ENCODE peak calls at places on chromosomes 3 and 15, in four cellular contexts. U is HepG2, R is GM12878, O is K562. P is an unnamed sample.

GRCh38 chr3:107143206-107143605 is 234.0 kb upstream of the CCDC54 start:
- DNase-seq in U (no peak), R (no peak), O (no peak), P (no peak)

GRCh38 chr3:27553868-27554540 is 69.8 kb upstream of the SLC4A7 start:
- DNase-seq in U (no peak), R (no peak), O (no peak), P (no peak)

GRCh38 chr15:40277472-40277871 is 5.4 kb downstream of the ANKRD63 start:
- DNase-seq in U (no peak), R (no peak), O (no peak), P (no peak)

GRCh38 chr15:82051664-82052063 is 5.8 kb upstream of the MEX3B start:
- DNase-seq in U (no peak), R (no peak), O (peak), P (no peak)

GRCh38 chr3:99945328-99945995 is 127.8 kb downstream of the CMSS1 start:
- DNase-seq in U (no peak), R (no peak), O (no peak), P (no peak)

GRCh38 chr15:64713592-64713991 is 61.8 kb downstream of the RBPMS2 start:
- DNase-seq in U (no peak), R (no peak), O (no peak), P (no peak)

GRCh38 chr3:35638640-35639250 is 580 bp upstream of the ARPP21 start:
- DNase-seq in U (no peak), R (no peak), O (no peak), P (no peak)

GRCh38 chr15:26260517-26261133 is 397.5 kb upstream of the ATP10A start:
- DNase-seq in U (peak), R (no peak), O (peak), P (peak)

GRCh38 chr3:42660898-42661297 is 7.4 kb downstream of the ZBTB47 start:
- DNase-seq in U (peak), R (no peak), O (peak), P (no peak)

GRCh38 chr3:150247456-150247855 is 160.6 kb upstream of the TSC22D2 start:
- DNase-seq in U (no peak), R (no peak), O (no peak), P (no peak)

GRCh38 chr15:62110000-62110851 is 43.4 kb downstream of the C2CD4A start:
- DNase-seq in U (no peak), R (no peak), O (no peak), P (no peak)

GRCh38 chr3:184524981-184525336 is 36.6 kb upstream of the EPHB3 start:
- DNase-seq in U (no peak), R (no peak), O (no peak), P (no peak)

GRCh38 chr3:159170436-159171003 is 368.7 kb downstream of the MFSD1 start:
- DNase-seq in U (no peak), R (no peak), O (no peak), P (no peak)

GRCh38 chr3:22594990-22595389 is 608.1 kb upstream of the UBE2E2 start:
- DNase-seq in U (no peak), R (no peak), O (no peak), P (no peak)

GRCh38 chr15:62280625-62281024 is 115.5 kb upstream of the C2CD4B start:
- DNase-seq in U (no peak), R (no peak), O (no peak), P (no peak)

GRCh38 chr3:177516130-177517011 is 319.1 kb upstream of the TBL1XR1 start:
- DNase-seq in U (peak), R (no peak), O (no peak), P (no peak)

GRCh38 chr3:94525039-94525438 is 462.2 kb downstream of the NSUN3 start:
- DNase-seq in U (peak), R (no peak), O (peak), P (no peak)

GRCh38 chr3:104214277-104214676 is 1152.4 kb upstream of the ALCAM start:
- DNase-seq in U (no peak), R (no peak), O (no peak), P (no peak)

GRCh38 chr15:65824031-65824743 is 32.1 kb upstream of the DENND4A start:
- DNase-seq in U (peak), R (no peak), O (peak), P (peak)
- TF ChIP-seq CBFB in U (no peak), R (no peak), O (no peak), P (no peak)

DNA sequence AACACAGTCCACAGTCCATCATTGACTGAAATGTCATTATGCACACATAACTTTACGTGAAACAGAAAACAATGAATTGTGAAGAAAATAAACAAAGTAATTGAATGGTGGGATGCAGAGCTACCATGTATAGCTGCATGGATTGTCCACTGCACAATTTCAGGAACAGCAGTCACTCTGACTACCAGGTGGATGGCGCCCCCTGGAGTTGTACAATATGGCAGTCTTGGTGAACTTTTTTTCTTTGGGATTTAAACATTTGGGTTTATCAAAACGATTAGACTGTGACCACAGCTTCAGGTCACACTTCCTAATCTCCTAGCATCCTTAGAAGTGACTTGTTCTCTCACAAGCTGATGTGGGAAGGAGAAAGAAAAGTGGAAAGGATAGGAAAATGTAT is 48.9 kb upstream of the TCF12 start:
- DNase-seq in U (no peak), R (no peak), O (peak), P (peak)
- TF ChIP-seq MAX in U (no peak), R (no peak), O (no peak), P (no peak)

DNA sequence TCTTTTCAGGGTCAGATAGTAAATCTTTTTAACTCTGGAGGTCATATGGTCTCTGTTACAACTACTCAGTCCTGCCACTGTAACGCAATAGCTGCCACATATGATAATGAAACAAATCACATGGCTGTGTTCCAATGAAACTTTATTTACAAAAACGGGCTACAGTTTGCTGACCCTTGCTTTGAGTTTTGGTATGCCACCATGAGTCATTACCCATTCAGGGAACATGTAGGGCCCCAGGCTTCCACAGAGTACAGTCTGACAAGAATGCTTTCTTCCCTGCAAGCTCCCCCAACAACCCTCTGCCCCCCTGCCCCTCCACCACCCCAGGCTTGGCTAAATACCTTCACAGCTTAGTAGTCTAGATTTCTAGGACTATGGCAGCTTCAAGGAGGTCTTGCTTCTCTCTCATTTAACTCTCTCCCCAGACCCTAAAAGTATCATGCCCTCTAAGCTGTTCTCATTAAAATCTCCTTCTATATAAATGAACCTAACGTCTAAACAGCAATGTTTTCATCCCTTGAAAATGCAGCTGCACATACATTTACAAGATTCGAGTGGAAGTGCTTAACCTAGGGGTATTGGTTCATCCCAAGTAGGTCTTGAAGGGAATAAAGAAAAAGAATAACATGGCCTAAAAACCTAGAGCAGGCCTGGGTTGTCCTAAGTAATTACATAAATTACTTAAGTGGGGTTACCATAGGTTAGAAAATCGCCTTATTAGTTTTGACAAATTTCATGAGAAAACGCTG is 117.8 kb upstream of the PRICKLE2 start:
- DNase-seq in U (peak), R (no peak), O (no peak), P (no peak)
- TF ChIP-seq CBFB in U (no peak), R (no peak), O (no peak), P (no peak)

GRCh38 chr15:44790215-44790614 is 53.9 kb downstream of the TRIM69 start:
- DNase-seq in U (no peak), R (no peak), O (no peak), P (no peak)
- TF ChIP-seq MAX in U (no peak), R (no peak), O (no peak), P (no peak)

GRCh38 chr3:176275113-176275512 is 922.2 kb downstream of the TBL1XR1 start:
- DNase-seq in U (no peak), R (no peak), O (no peak), P (no peak)
- TF ChIP-seq CBFB in U (no peak), R (no peak), O (no peak), P (no peak)

DNA sequence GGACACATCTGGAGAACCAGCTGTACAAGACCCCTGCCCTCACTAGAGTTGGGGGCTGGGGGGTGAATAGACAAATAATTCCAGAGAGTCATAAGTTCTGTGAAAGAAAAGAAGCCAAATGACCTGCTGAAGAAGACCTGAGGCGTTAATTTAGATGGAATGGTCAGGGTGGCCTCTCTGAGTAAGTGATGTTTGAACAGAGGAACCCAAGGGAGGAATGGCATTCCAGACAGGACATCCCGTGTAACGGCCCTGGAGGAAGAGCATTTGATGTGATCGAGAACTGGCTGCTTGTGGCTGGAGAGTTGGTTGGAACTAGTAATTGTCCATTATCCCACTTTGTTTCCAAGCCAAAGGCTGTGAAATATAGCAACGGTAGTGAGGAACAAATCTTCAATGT is 1.7 kb downstream of the NR2C2 start:
- DNase-seq in U (no peak), R (no peak), O (peak), P (no peak)
- TF ChIP-seq MAX in U (no peak), R (no peak), O (no peak), P (no peak)

GRCh38 chr15:96158938-96159337 is 171.6 kb upstream of the NR2F2 start:
- DNase-seq in U (peak), R (no peak), O (peak), P (no peak)

GRCh38 chr15:96165775-96166174 is 164.7 kb upstream of the NR2F2 start:
- DNase-seq in U (no peak), R (no peak), O (no peak), P (no peak)

GRCh38 chr15:96162322-96162721 is 168.2 kb upstream of the NR2F2 start:
- DNase-seq in U (peak), R (no peak), O (peak), P (no peak)

GRCh38 chr15:96160269-96160668 is 170.2 kb upstream of the NR2F2 start:
- DNase-seq in U (no peak), R (no peak), O (no peak), P (no peak)

DNA sequence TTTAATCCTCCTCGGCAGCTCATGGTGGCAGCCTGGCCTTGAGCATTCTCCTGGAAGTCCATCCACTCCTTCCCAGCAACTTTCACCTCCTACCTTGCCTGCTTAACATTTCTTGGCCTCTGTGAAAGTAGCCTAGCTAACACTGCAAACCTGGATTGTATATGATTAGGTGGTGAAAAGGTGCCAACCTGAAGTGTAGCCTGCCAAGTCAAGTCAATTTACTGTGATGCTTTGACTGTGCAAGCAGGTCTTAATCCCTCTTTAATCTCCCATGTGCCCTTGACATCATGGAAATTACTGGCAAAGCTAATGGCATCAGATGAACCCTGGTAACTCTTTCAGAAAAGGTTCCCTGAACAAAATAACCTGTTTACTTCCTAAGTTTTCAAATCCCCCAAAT is 169.7 kb upstream of the NR2F2 start:
- DNase-seq in U (no peak), R (no peak), O (no peak), P (no peak)
- TF ChIP-seq CBFB in U (no peak), R (no peak), O (no peak), P (no peak)

DNA sequence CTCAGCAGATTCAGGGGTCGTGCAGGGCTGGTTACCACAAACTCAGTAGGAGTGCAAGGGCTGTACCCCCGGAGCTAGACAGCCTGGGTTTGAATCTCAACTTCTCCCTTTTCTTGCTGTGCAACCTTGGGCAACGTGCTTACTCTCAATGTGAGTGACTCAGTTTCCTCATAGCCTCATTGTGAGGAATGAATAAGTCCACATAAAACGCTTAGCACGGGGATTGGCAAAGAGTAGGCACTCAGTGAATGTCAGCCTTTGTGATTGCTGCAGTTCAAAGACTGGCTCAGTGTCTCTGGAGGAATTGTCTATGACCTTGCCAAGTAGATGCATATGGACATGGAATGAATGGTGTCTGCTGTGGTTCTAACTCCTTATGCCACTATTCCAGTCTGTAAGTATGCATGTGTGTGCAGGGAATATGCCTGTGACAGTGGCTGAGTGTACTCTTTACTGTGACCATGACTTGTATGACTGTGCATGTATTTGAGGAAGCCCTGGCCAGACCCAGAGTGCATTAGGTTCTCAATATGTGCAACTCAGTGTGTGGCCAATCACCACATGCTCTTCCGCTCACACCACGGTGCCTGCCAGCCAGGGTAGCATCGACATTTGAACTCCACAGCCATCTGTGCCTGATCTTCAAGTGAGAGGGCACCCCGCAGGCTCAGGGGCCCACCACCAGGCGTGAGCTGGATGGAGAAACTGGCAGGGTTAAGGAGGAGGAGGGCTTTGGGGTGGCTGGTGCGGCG is 900 bp upstream of the HYAL3 start:
- DNase-seq in U (no peak), R (no peak), O (peak), P (no peak)
- TF ChIP-seq MAX in U (no peak), R (no peak), O (peak), P (no peak)

GRCh38 chr15:98666441-98666840 is 18.1 kb downstream of the IGF1R start:
- DNase-seq in U (no peak), R (no peak), O (no peak), P (no peak)

GRCh38 chr15:98667521-98668179 is 19.3 kb downstream of the IGF1R start:
- DNase-seq in U (no peak), R (no peak), O (no peak), P (peak)

GRCh38 chr15:98666841-98667240 is 18.5 kb downstream of the IGF1R start:
- DNase-seq in U (no peak), R (no peak), O (no peak), P (no peak)

GRCh38 chr15:98669638-98670037 is 21.3 kb downstream of the IGF1R start:
- DNase-seq in U (no peak), R (no peak), O (no peak), P (no peak)

GRCh38 chr15:98668566-98669308 is 20.4 kb downstream of the IGF1R start:
- DNase-seq in U (no peak), R (peak), O (no peak), P (no peak)
- TF ChIP-seq CBFB in U (no peak), R (no peak), O (no peak), P (no peak)

GRCh38 chr15:67146214-67146613 is 80.8 kb downstream of the SMAD3 start:
- DNase-seq in U (peak), R (no peak), O (no peak), P (no peak)
- TF ChIP-seq MAX in U (peak), R (no peak), O (no peak), P (no peak)